ENCODE peak calls at places on chromosomes 3 and 15, in four cellular contexts. K is uterus, X is stomach, B is IMR-90. P is an unnamed sample. For H3K4me1, the result is how much of the 10 kb centered on the place peaks cover.

GRCh38 chr3:43753743-43754142 is 63.0 kb downstream of the ABHD5 start:
- DNase-seq in K (no peak), X (no peak), B (peak), P (no peak)

GRCh38 chr3:27278391-27279055 is 90.7 kb downstream of the NEK10 start:
- DNase-seq in K (no peak), X (no peak), B (no peak), P (no peak)

GRCh38 chr3:178436773-178437172 is 99.5 kb upstream of the KCNMB2 start:
- DNase-seq in K (peak), X (no peak), B (peak), P (no peak)

GRCh38 chr3:158791259-158791920 is 10.5 kb upstream of the MFSD1 start:
- DNase-seq in K (no peak), X (no peak), B (peak), P (no peak)

GRCh38 chr3:88005066-88005465 is 53.7 kb downstream of the CGGBP1 start:
- DNase-seq in K (no peak), X (no peak), B (peak), P (no peak)

GRCh38 chr15:45993072-45993471 is 358.2 kb downstream of the SQOR start:
- DNase-seq in K (no peak), X (no peak), B (no peak), P (no peak)

GRCh38 chr3:29144807-29145206 is 136.1 kb upstream of the RBMS3 start:
- DNase-seq in K (peak), X (no peak), B (peak), P (peak)

GRCh38 chr3:128487813-128488635 is 5.0 kb downstream of the GATA2 start:
- DNase-seq in K (peak), X (peak), B (peak), P (peak)

GRCh38 chr3:154050766-154051165 is 70.4 kb upstream of the ARHGEF26 start:
- DNase-seq in K (no peak), X (no peak), B (no peak), P (no peak)

GRCh38 chr15:92638709-92639365 is 16.7 kb downstream of the FAM174B start:
- DNase-seq in K (no peak), X (peak), B (no peak), P (peak)

GRCh38 chr3:64888165-64888564 is 200.4 kb upstream of the ADAMTS9 start:
- DNase-seq in K (no peak), X (no peak), B (peak), P (no peak)

GRCh38 chr3:129224984-129225393 is 24.4 kb upstream of the COPG1 start:
- DNase-seq in K (peak), X (peak), B (peak), P (peak)

GRCh38 chr3:171108066-171108465 is 81.5 kb upstream of the SLC2A2 start:
- DNase-seq in K (no peak), X (no peak), B (peak), P (no peak)

GRCh38 chr3:187027531-187027936 is 97.2 kb downstream of the ST6GAL1 start:
- DNase-seq in K (no peak), X (no peak), B (no peak), P (peak)

GRCh38 chr3:150022406-150023238 is 51.9 kb upstream of the PFN2 start:
- DNase-seq in K (no peak), X (no peak), B (peak), P (peak)

GRCh38 chr15:82714026-82714425 is 4.4 kb upstream of the AP3B2 start:
- DNase-seq in K (no peak), X (no peak), B (no peak), P (no peak)

DNA sequence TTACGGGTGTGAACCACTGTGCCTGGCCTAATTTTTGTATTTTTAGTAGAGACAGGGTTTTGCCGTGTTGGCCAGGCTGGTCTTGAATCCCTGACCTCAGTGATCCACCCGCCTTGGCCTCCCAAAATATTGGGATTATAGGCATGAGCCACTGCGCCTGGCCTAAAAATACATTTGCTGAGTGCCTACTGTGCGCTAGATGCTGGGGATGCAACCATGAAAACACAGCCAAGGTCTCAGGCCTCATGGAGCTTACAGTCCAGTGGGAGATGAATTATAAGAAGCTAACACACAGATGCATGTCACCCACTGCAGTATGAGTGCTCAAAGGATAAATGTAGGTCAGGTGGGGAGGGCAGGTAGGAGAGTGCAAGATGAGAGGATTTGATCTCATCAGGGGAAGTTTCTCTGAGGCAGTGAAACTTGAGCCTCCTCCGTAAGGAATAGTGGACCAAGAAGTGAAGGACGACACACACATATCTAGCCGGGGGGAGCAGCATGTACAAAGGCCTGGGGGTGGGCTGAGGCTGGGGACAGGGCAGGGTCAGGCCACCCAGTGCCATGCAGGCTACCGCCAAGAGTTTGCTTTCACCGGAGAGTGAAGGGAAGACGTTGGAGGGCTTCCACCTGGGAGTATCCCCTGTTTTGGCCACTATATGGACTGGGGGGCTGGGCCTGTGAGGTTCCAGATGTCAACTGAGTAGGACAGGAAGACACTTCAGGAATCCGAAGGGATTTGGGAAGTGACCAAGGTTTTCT is 24.3 kb downstream of the IRAK2 start:
- DNase-seq in K (no peak), X (no peak), B (no peak), P (no peak)
- H3K4me1 ChIP-seq in K (under half), X (half or more), B (under half), P (under half)

GRCh38 chr15:62165029-62165792 is at the start of gene C2CD4B:
- DNase-seq in K (peak), X (peak), B (no peak), P (peak)
- TF ChIP-seq POLR2A in K (peak), X (peak), B (no peak), P (peak)

GRCh38 chr3:152202976-152203626 is 65.6 kb upstream of the MBNL1 start:
- DNase-seq in K (no peak), X (no peak), B (no peak), P (peak)
- H3K4me1 ChIP-seq in K (under half), X (under half), B (under half), P (half or more)

GRCh38 chr15:90892498-90893174 is 8.3 kb downstream of the FES start:
- DNase-seq in K (no peak), X (no peak), B (no peak), P (no peak)
- TF ChIP-seq POLR2A in K (no peak), X (no peak), B (no peak), P (no peak)

P was measured in transverse colon.